ENCODE peak calls at places on chromosomes 3 and 15, in five cellular contexts. Q is AML-193; S is stimulated activated CD4-positive, alpha-beta T cell treated with anti-CD3 and anti-CD28 coated beads, Interleukin-1b, Interleukin-23, amount 100 ng/mL, for 1 hour; O is lung; W is ecto neural progenitor cell. Z is an unnamed sample.

GRCh38 chr3:183497313-183497712 is 58.2 kb downstream of the KLHL6 start:
- DNase-seq in Q (no peak), S (no peak), O (no peak), W (no peak), Z (no peak)

GRCh38 chr3:14166877-14167605 is 11.4 kb downstream of the XPC start:
- DNase-seq in Q (no peak), S (no peak), O (no peak), W (no peak), Z (no peak)

GRCh38 chr3:70990723-70991122 is 592.8 kb downstream of the FOXP1 start:
- DNase-seq in Q (no peak), S (no peak), O (no peak), W (no peak), Z (peak; percentile 24)

GRCh38 chr3:55897573-55898224 is 410.6 kb upstream of the WNT5A start:
- DNase-seq in Q (no peak), S (no peak), O (no peak), W (no peak), Z (no peak)

GRCh38 chr3:39781632-39782031 is 27.8 kb upstream of the MYRIP start:
- DNase-seq in Q (no peak), S (no peak), O (no peak), W (no peak), Z (no peak)

GRCh38 chr15:79031821-79032220 is 58.8 kb downstream of the RASGRF1 start:
- DNase-seq in Q (no peak), S (no peak), O (no peak), W (no peak), Z (no peak)

GRCh38 chr15:101039461-101039860 is 120.3 kb downstream of the LRRK1 start:
- DNase-seq in Q (no peak), S (no peak), O (no peak), W (no peak), Z (peak; percentile 39)

GRCh38 chr3:147574622-147575021 is 165.5 kb downstream of the ZIC1 start:
- DNase-seq in Q (no peak), S (no peak), O (no peak), W (no peak), Z (no peak)

GRCh38 chr15:69991493-69991892 is 106.2 kb downstream of the TLE3 start:
- DNase-seq in Q (no peak), S (no peak), O (no peak), W (no peak), Z (no peak)

GRCh38 chr3:63869929-63870328 is 6.3 kb downstream of the ATXN7 start:
- DNase-seq in Q (no peak), S (no peak), O (no peak), W (no peak), Z (no peak)

GRCh38 chr3:12944849-12945248 is 103.5 kb upstream of the RPL32 start:
- DNase-seq in Q (no peak), S (no peak), O (no peak), W (no peak), Z (no peak)

GRCh38 chr3:143674100-143674968 is 173.9 kb downstream of the SLC9A9 start:
- DNase-seq in Q (peak; percentile 81), S (peak; percentile 55), O (peak; percentile 76), W (peak; percentile 78), Z (peak; percentile 88)

GRCh38 chr3:65597952-65598413 is 440.7 kb downstream of the MAGI1 start:
- DNase-seq in Q (no peak), S (no peak), O (no peak), W (peak; percentile 77), Z (no peak)

GRCh38 chr15:75646944-75647364 is 758 bp upstream of the SNX33 start:
- DNase-seq in Q (no peak), S (no peak), O (no peak), W (peak; percentile 58), Z (no peak)

GRCh38 chr3:12445523-12446240 is 38.6 kb upstream of the TSEN2 start:
- DNase-seq in Q (no peak), S (no peak), O (no peak), W (no peak), Z (no peak)

GRCh38 chr3:12428131-12428530 is 56.1 kb upstream of the TSEN2 start:
- DNase-seq in Q (no peak), S (no peak), O (no peak), W (no peak), Z (no peak)

GRCh38 chr3:11371758-11372157 is 99.6 kb downstream of the ATG7 start:
- DNase-seq in Q (no peak), S (no peak), O (no peak), W (no peak), Z (no peak)

GRCh38 chr3:185796431-185797107 is 28.3 kb downstream of the IGF2BP2 start:
- DNase-seq in Q (no peak), S (no peak), O (peak; percentile 35), W (no peak), Z (peak; percentile 90)

GRCh38 chr3:101466465-101467309 is 46.3 kb downstream of the SENP7 start:
- DNase-seq in Q (no peak), S (no peak), O (no peak), W (peak; percentile 67), Z (peak; percentile 4)

GRCh38 chr3:71968491-71968890 is 183.5 kb upstream of the PROK2 start:
- DNase-seq in Q (no peak), S (no peak), O (no peak), W (no peak), Z (no peak)

GRCh38 chr3:56303508-56303907 is 164.8 kb downstream of the ERC2 start:
- DNase-seq in Q (peak; percentile 22), S (no peak), O (no peak), W (peak; percentile 76), Z (peak; percentile 47)

GRCh38 chr3:42651248-42652091 is 2.0 kb upstream of the ZBTB47 start:
- DNase-seq in Q (no peak), S (no peak), O (no peak), W (no peak), Z (peak; percentile 33)

GRCh38 chr3:14520149-14520548 is 20.0 kb downstream of the GRIP2 start:
- DNase-seq in Q (no peak), S (no peak), O (no peak), W (no peak), Z (no peak)

GRCh38 chr3:30527186-30527585 is 79.2 kb upstream of the TGFBR2 start:
- DNase-seq in Q (no peak), S (no peak), O (no peak), W (no peak), Z (no peak)

GRCh38 chr3:37531071-37531720 is 330.5 kb upstream of the CTDSPL start:
- DNase-seq in Q (no peak), S (no peak), O (no peak), W (no peak), Z (peak; percentile 13)

GRCh38 chr15:56775632-56776031 is 42.3 kb upstream of the ZNF280D start:
- DNase-seq in Q (no peak), S (no peak), O (no peak), W (no peak), Z (peak; percentile 19)

GRCh38 chr3:179449621-179450020 is 1.6 kb downstream of the GNB4 start:
- DNase-seq in Q (no peak), S (no peak), O (no peak), W (no peak), Z (peak; percentile 26)

GRCh38 chr3:64664397-64664796 is 23.4 kb downstream of the ADAMTS9 start:
- DNase-seq in Q (no peak), S (no peak), O (no peak), W (no peak), Z (no peak)

GRCh38 chr3:139935071-139935865 is at the start of gene CLSTN2:
- DNase-seq in Q (no peak), S (no peak), O (no peak), W (peak; percentile 59), Z (peak; percentile 9)

GRCh38 chr3:177065285-177066028 is 131.8 kb downstream of the TBL1XR1 start:
- DNase-seq in Q (no peak), S (no peak), O (no peak), W (no peak), Z (no peak)

GRCh38 chr15:57440167-57440566 is 63.9 kb downstream of the CGNL1 start:
- DNase-seq in Q (no peak), S (no peak), O (no peak), W (no peak), Z (no peak)

GRCh38 chr3:73614385-73614784 is 10.4 kb downstream of the PDZRN3 start:
- DNase-seq in Q (no peak), S (no peak), O (no peak), W (no peak), Z (no peak)

GRCh38 chr3:129052675-129053074 is 7.9 kb upstream of the GP9 start:
- DNase-seq in Q (no peak), S (no peak), O (no peak), W (peak; percentile 25), Z (peak; percentile 30)

GRCh38 chr15:90620379-90621134 is 90.8 kb downstream of the CRTC3 start:
- DNase-seq in Q (peak; percentile 70), S (no peak), O (no peak), W (no peak), Z (no peak)

GRCh38 chr3:42033741-42034140 is 57.4 kb upstream of the TRAK1 start:
- DNase-seq in Q (no peak), S (no peak), O (no peak), W (no peak), Z (no peak)

GRCh38 chr3:10233988-10234387 is 14.3 kb upstream of the TATDN2 start:
- DNase-seq in Q (no peak), S (no peak), O (no peak), W (no peak), Z (no peak)

GRCh38 chr3:9279959-9280358 is 30.5 kb upstream of the SRGAP3 start:
- DNase-seq in Q (no peak), S (no peak), O (no peak), W (peak; percentile 67), Z (no peak)

GRCh38 chr15:95712785-95713184 is 617.7 kb upstream of the NR2F2 start:
- DNase-seq in Q (no peak), S (no peak), O (no peak), W (no peak), Z (no peak)

GRCh38 chr3:186786810-186787375 is 3.5 kb downstream of the EIF4A2 start:
- DNase-seq in Q (no peak), S (no peak), O (no peak), W (no peak), Z (no peak)

GRCh38 chr3:14253983-14254382 is 75.4 kb downstream of the LSM3 start:
- DNase-seq in Q (no peak), S (no peak), O (no peak), W (no peak), Z (no peak)